ENCODE peak calls at places on chromosomes 16 and 17, in six cellular contexts. J is activated effector memory CD4-positive, alpha-beta T cell treated with Interleukin-2 at 50 U/mL for 16 hours; V is SHP77 treated with DMSO at 0.1 percent for 48 hours; M is stimulated activated CD4-positive, alpha-beta T cell treated with anti-CD3 and anti-CD28 coated beads, Interleukin-4, amount 100 ng/mL, for 4 hours; S is body of pancreas; A is mucosa of gallbladder. L is an unnamed sample.
A peak's percentile ranks its signal among the peaks of the same experiment; 100 is the strongest.

GRCh38 chr16:82755570-82756282 is 129.0 kb downstream of the CDH13 start:
- DNase-seq in V (no peak), A (no peak), J (no peak), S (no peak), M (no peak), L (no peak)

GRCh38 chr16:4270595-4270994 is 2.2 kb downstream of the TFAP4 start:
- DNase-seq in S (no peak), A (no peak), V (no peak), J (no peak), M (no peak), L (no peak)

GRCh38 chr17:75344664-75345063 is 55.4 kb upstream of the SLC25A19 start:
- DNase-seq in A (no peak), M (peak; percentile 27), S (no peak), V (no peak), J (no peak), L (no peak)

GRCh38 chr16:71351558-71351901 is 7.0 kb upstream of the CALB2 start:
- DNase-seq in M (no peak), A (no peak), S (peak; percentile 23), V (no peak), J (no peak), L (no peak)

GRCh38 chr17:7436556-7437368 is 1.5 kb downstream of the TMEM102 start:
- DNase-seq in V (peak; percentile 80), A (peak; percentile 82), M (peak; percentile 79), S (peak; percentile 93), J (peak; percentile 73), L (no peak)

GRCh38 chr16:25783226-25783625 is 91.5 kb downstream of the HS3ST4 start:
- DNase-seq in S (no peak), J (no peak), V (no peak), A (no peak), M (no peak), L (no peak)

GRCh38 chr17:17900615-17901520 is 64.1 kb upstream of the SREBF1 start:
- DNase-seq in S (peak; percentile 74), A (peak; percentile 90), V (peak; percentile 73), M (no peak), J (no peak), L (peak; percentile 10)

GRCh38 chr17:44661835-44662234 is 5.6 kb downstream of the MEIOC start:
- DNase-seq in J (no peak), A (no peak), S (no peak), V (no peak), M (no peak), L (no peak)

L was measured in NCI-H2081 treated with DMSO at 0.1 percent for 48 hours.